ENCODE peak calls at places on chromosomes 16 and 17, in nine cellular contexts. R is DMS153; W is A549; A is effector memory CD4-positive, alpha-beta T cell; G is activated CD4-positive, alpha-beta T cell treated with anti-CD3 and anti-CD28 coated beads for 48 hours; E is left colon; P is upper lobe of right lung; U is SK-MEL-5; V is NCI-H510A treated with DMSO at 0.1 percent for 48 hours. O is an unnamed sample.

GRCh38 chr16:13068912-13069583 is 167.7 kb downstream of the SHISA9 start:
- DNase-seq in V (no peak), E (no peak), U (no peak), W (no peak), G (no peak), A (no peak), R (no peak), P (no peak), O (no peak)

GRCh38 chr17:57481901-57482300 is 225.6 kb downstream of the MSI2 start:
- DNase-seq in U (peak; percentile 13), W (no peak), R (no peak), V (no peak), G (no peak), A (no peak), P (no peak), E (no peak), O (no peak)

GRCh38 chr16:68475071-68475470 is 26.8 kb upstream of the SMPD3 start:
- DNase-seq in V (no peak), R (no peak), U (no peak), G (no peak), W (no peak), E (no peak), A (no peak), P (no peak), O (peak; percentile 30)

GRCh38 chr17:2034157-2034556 is 4.2 kb downstream of the DPH1 start:
- DNase-seq in A (no peak), E (no peak), V (no peak), G (no peak), U (no peak), W (no peak), P (no peak), R (no peak), O (no peak)

GRCh38 chr16:85056211-85056748 is 28.7 kb downstream of the KIAA0513 start:
- DNase-seq in E (no peak), V (no peak), G (peak; percentile 13), P (no peak), W (no peak), U (peak; percentile 7), A (no peak), R (no peak), O (no peak)

GRCh38 chr17:1713878-1714487 is 3.8 kb upstream of the TLCD2 start:
- DNase-seq in R (no peak), G (no peak), P (peak; percentile 71), W (peak; percentile 77), A (no peak), U (peak; percentile 78), V (peak; percentile 75), E (peak; percentile 73), O (no peak)

GRCh38 chr16:83393196-83393981 is 414.4 kb upstream of the HSBP1 start:
- DNase-seq in V (no peak), P (no peak), G (no peak), A (no peak), E (no peak), R (no peak), W (no peak), U (peak; percentile 20), O (no peak)

GRCh38 chr16:75288181-75288580 is 36.8 kb upstream of the BCAR1 start:
- DNase-seq in G (no peak), V (no peak), E (no peak), A (no peak), W (no peak), P (no peak), U (no peak), R (no peak), O (no peak)

GRCh38 chr17:5950871-5951270 is 119.3 kb upstream of the WSCD1 start:
- DNase-seq in A (no peak), U (no peak), P (no peak), W (no peak), V (no peak), R (no peak), E (no peak), G (no peak), O (no peak)

GRCh38 chr16:3782566-3782965 is 65.2 kb upstream of the TRAP1 start:
- DNase-seq in R (no peak), V (no peak), P (no peak), U (no peak), W (no peak), E (no peak), A (no peak), G (no peak), O (no peak)

GRCh38 chr17:7988750-7989178 is 13.7 kb upstream of the GUCY2D start:
- DNase-seq in R (peak; percentile 12), V (peak; percentile 77), U (peak; percentile 92), E (no peak), G (peak; percentile 55), P (no peak), A (peak; percentile 6), W (peak; percentile 86), O (no peak)

GRCh38 chr17:66021757-66022156 is 170.2 kb downstream of the CEP112 start:
- DNase-seq in A (no peak), G (no peak), R (no peak), V (no peak), P (no peak), E (no peak), U (no peak), W (no peak), O (no peak)

GRCh38 chr17:35944151-35944550 is 638 bp upstream of the LYZL6 start:
- DNase-seq in E (no peak), W (no peak), R (no peak), V (no peak), U (no peak), A (no peak), G (no peak), P (no peak), O (no peak)

GRCh38 chr17:59558953-59559352 is 6.5 kb upstream of the DHX40 start:
- DNase-seq in E (no peak), G (no peak), P (no peak), R (no peak), W (no peak), V (no peak), U (peak; percentile 69), A (no peak), O (no peak)

GRCh38 chr17:4986403-4986802 is 1.1 kb downstream of the CAMTA2 start:
- DNase-seq in E (peak; percentile 49), A (no peak), R (no peak), P (no peak), V (peak; percentile 22), W (no peak), U (no peak), G (no peak), O (no peak)

GRCh38 chr16:28543072-28543471 is 4.3 kb upstream of the NUPR1 start:
- DNase-seq in R (peak; percentile 93), W (no peak), E (peak; percentile 88), U (no peak), V (no peak), A (no peak), G (no peak), P (peak; percentile 77), O (no peak)

GRCh38 chr17:81993726-81994592 is 16.5 kb downstream of the ASPSCR1 start:
- DNase-seq in W (no peak), V (no peak), E (no peak), U (no peak), R (no peak), G (no peak), A (no peak), P (no peak), O (no peak)

GRCh38 chr16:1300664-1301476 is 8.6 kb upstream of the UBE2I start:
- DNase-seq in E (peak; percentile 62), V (no peak), W (peak; percentile 88), A (peak; percentile 51), R (no peak), G (peak; percentile 82), P (peak; percentile 90), U (peak; percentile 58), O (peak; percentile 93)

GRCh38 chr17:62966426-62967110 is 533 bp downstream of the TANC2 start:
- DNase-seq in E (peak; percentile 53), A (peak; percentile 5), G (peak; percentile 57), P (peak; percentile 75), V (peak; percentile 43), W (peak; percentile 54), R (peak; percentile 40), U (peak; percentile 26), O (no peak)

GRCh38 chr16:26717826-26718225 is 348.9 kb upstream of the C16orf82 start:
- DNase-seq in A (no peak), U (no peak), W (no peak), V (no peak), E (no peak), P (no peak), G (no peak), R (no peak), O (no peak)

GRCh38 chr17:77959926-77960521 is 1.5 kb downstream of the TNRC6C start:
- DNase-seq in A (peak; percentile 14), U (no peak), V (peak; percentile 63), R (peak; percentile 29), P (no peak), E (no peak), W (no peak), G (peak; percentile 42), O (no peak)

GRCh38 chr17:7479389-7480192 is at the start of gene ZBTB4:
- DNase-seq in R (no peak), W (peak; percentile 60), A (peak; percentile 61), E (peak; percentile 49), P (peak; percentile 87), V (no peak), U (peak; percentile 34), G (peak; percentile 59), O (no peak)

GRCh38 chr16:86595983-86596605 is 17.7 kb downstream of the FOXL1 start:
- DNase-seq in P (no peak), E (no peak), R (no peak), V (no peak), A (no peak), G (no peak), U (no peak), W (no peak), O (no peak)

GRCh38 chr17:74822329-74823175 is 37.1 kb downstream of the GRIN2C start:
- DNase-seq in W (no peak), P (no peak), G (no peak), R (no peak), U (no peak), A (no peak), E (no peak), V (no peak), O (no peak)

GRCh38 chr17:55308613-55309332 is 44.0 kb downstream of the HLF start:
- DNase-seq in A (no peak), P (no peak), W (no peak), U (no peak), G (no peak), E (no peak), R (no peak), V (no peak), O (no peak)

GRCh38 chr16:47612711-47613110 is 151.6 kb downstream of the PHKB start:
- DNase-seq in E (no peak), R (no peak), V (no peak), A (no peak), W (no peak), U (no peak), P (no peak), G (no peak), O (no peak)

GRCh38 chr16:52584354-52584840 is 37.5 kb upstream of the TOX3 start:
- DNase-seq in R (no peak), A (no peak), G (no peak), W (no peak), V (no peak), P (no peak), E (no peak), U (no peak), O (no peak)

GRCh38 chr17:50207318-50207717 is 5.9 kb upstream of the COL1A1 start:
- DNase-seq in R (no peak), P (no peak), W (no peak), A (no peak), V (no peak), U (no peak), G (no peak), E (no peak), O (no peak)

GRCh38 chr17:63946440-63947363 is 14.6 kb upstream of the CD79B start:
- DNase-seq in A (peak; percentile 36), R (no peak), P (no peak), W (peak; percentile 84), E (peak; percentile 33), U (peak; percentile 56), V (peak; percentile 18), G (peak; percentile 75), O (no peak)

O was measured in mesenteric fat pad.